ENCODE peak calls at places on chromosomes 2 and 18, in eight cellular contexts. O is H1, L is thyroid gland, Q is Peyer's patch, P is GM23248, T is upper lobe of right lung, X is IMR-90, H is tibial artery. G is an unnamed sample. For H3K4me1, the result is how much of the 10 kb centered on the place peaks cover.

GRCh38 chr18:21900594-21901352 is 160.2 kb downstream of the MIB1 start:
- DNase-seq in P (no peak), H (no peak), T (no peak), L (no peak), O (no peak), X (no peak), Q (peak), G (no peak)

GRCh38 chr2:239236808-239237205 is 164.0 kb downstream of the HDAC4 start:
- DNase-seq in O (no peak), T (no peak), X (no peak), L (no peak), Q (no peak), P (no peak), H (no peak), G (no peak)

GRCh38 chr2:170886391-170886790 is 42.7 kb upstream of the GORASP2 start:
- DNase-seq in Q (no peak), X (peak), T (no peak), L (no peak), P (peak), O (no peak), H (no peak), G (no peak)

GRCh38 chr2:66689456-66690051 is 254.6 kb downstream of the MEIS1 start:
- DNase-seq in Q (no peak), X (no peak), T (no peak), P (no peak), L (no peak), H (no peak), O (no peak), G (no peak)

GRCh38 chr18:71293322-71293721 is 1004.5 kb downstream of the SOCS6 start:
- DNase-seq in H (no peak), Q (no peak), X (no peak), T (no peak), P (no peak), L (no peak), O (no peak), G (no peak)

GRCh38 chr2:172996387-172996961 is 79.2 kb upstream of the MAP3K20 start:
- DNase-seq in X (peak), O (no peak), L (no peak), T (no peak), Q (no peak), H (no peak), P (peak), G (no peak)

GRCh38 chr2:191836853-191837769 is 9.8 kb downstream of the CAVIN2 start:
- DNase-seq in L (peak), X (peak), T (peak), O (no peak), Q (no peak), H (no peak), P (no peak), G (no peak)

GRCh38 chr2:70515938-70516337 is 37.7 kb downstream of the TGFA start:
- DNase-seq in X (no peak), O (no peak), Q (no peak), L (no peak), P (peak), H (no peak), T (no peak), G (peak)

GRCh38 chr2:214410128-214410775 is 602 bp upstream of the VWC2L start:
- DNase-seq in Q (no peak), L (no peak), O (no peak), X (no peak), H (no peak), P (no peak), T (no peak), G (no peak)

GRCh38 chr2:96103906-96104861 is 12.2 kb downstream of the ADRA2B start:
- DNase-seq in P (no peak), Q (peak), T (peak), H (peak), O (no peak), L (no peak), X (no peak), G (peak)

GRCh38 chr2:157194097-157194688 is 63.3 kb upstream of the GALNT5 start:
- DNase-seq in O (no peak), P (peak), T (no peak), X (peak), L (peak), Q (no peak), H (no peak), G (no peak)

GRCh38 chr2:75098856-75099255 is 100.5 kb downstream of the TACR1 start:
- DNase-seq in L (no peak), H (no peak), Q (no peak), O (no peak), T (no peak), X (peak), P (peak), G (no peak)

GRCh38 chr18:12034241-12035100 is 53.2 kb downstream of the IMPA2 start:
- DNase-seq in P (no peak), X (no peak), O (no peak), T (no peak), H (no peak), Q (no peak), L (no peak), G (no peak)

GRCh38 chr2:7795358-7796199 is 878.4 kb downstream of the RNF144A start:
- DNase-seq in Q (no peak), O (no peak), X (peak), H (no peak), P (peak), T (no peak), L (peak), G (no peak)

GRCh38 chr2:170159060-170159459 is 18.9 kb upstream of the MYO3B start:
- DNase-seq in O (no peak), L (no peak), Q (no peak), X (no peak), H (no peak), T (no peak), P (no peak), G (no peak)

GRCh38 chr18:46412831-46413371 is 244.1 kb downstream of the LOXHD1 start:
- DNase-seq in Q (no peak), X (no peak), L (peak), O (no peak), T (no peak), P (no peak), H (no peak), G (no peak)

DNA sequence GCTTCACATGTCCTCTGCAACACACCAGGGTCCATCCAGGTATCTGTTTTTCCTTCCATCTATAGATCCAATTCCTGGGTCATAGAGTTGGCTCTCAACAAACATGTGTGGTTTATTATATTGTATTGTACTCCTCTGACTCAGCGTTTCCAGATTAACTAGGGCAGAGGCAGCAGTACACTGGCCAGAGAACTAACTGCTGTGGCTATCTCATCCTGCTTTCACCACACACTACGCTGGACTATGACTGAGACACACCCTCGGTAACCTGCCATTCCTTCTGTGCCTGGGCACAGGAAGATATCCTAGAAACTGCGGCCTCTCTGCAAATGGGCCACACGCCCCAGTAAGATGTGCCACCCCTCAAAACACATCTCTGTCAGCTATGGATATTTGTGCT is 159.8 kb upstream of the STK17B start:
- DNase-seq in T (no peak), P (peak), Q (no peak), L (no peak), H (no peak), X (peak), O (no peak), G (no peak)
- H3K4me3 ChIP-seq in T (no peak), P (peak), Q (no peak), L (no peak), H (no peak), X (no peak), O (no peak), G (no peak)

DNA sequence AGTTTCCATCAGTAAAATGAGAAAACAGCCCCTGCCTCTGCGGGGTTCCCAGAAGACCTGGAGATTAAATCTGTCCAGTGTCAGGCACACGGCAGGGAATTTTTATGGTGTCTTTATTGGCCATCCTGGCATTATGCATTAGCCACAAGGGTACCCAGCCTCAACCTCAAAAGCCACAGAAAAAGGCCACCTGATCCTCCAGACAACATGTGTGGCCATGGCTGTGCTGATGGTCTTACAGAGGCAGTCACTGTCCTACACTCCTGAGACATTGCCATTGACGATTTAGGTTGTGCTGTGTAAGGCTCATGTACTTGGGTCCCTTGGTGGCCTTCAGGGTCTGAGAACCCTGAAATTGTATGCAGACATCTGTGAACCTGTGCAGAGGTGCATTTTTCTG is 115.6 kb downstream of the SMAD7 start:
- DNase-seq in O (no peak), T (peak), Q (no peak), L (peak), H (no peak), P (no peak), X (no peak), G (peak)
- H3K4me1 ChIP-seq in O (under half), T (under half), Q (under half), L (half or more), H (half or more), P (half or more), X (under half), G (half or more)

GRCh38 chr2:85458611-85459563 is 40.4 kb downstream of the SH2D6 start:
- DNase-seq in X (no peak), O (peak), T (no peak), Q (no peak), P (peak), L (no peak), H (no peak), G (no peak)
- H3K27ac ChIP-seq in X (no peak), O (peak), T (no peak), Q (no peak), P (peak), L (no peak), H (no peak), G (no peak)

GRCh38 chr2:176084629-176085119 is 912 bp upstream of the EVX2 start:
- DNase-seq in X (no peak), O (no peak), T (no peak), Q (no peak), P (peak), H (no peak), L (no peak), G (no peak)
- H3K4me3 ChIP-seq in X (no peak), O (no peak), T (no peak), Q (no peak), P (no peak), H (no peak), L (no peak), G (no peak)

GRCh38 chr2:54478899-54479298 is 22.8 kb downstream of the SPTBN1 start:
- DNase-seq in Q (no peak), T (no peak), X (no peak), L (no peak), O (no peak), P (no peak), H (no peak), G (no peak)

GRCh38 chr2:54479422-54479821 is 23.3 kb downstream of the SPTBN1 start:
- DNase-seq in X (no peak), Q (no peak), P (peak), L (no peak), T (no peak), H (no peak), O (no peak), G (no peak)

GRCh38 chr2:54482725-54483124 is 26.6 kb downstream of the SPTBN1 start:
- DNase-seq in Q (no peak), X (peak), L (no peak), T (no peak), H (peak), P (peak), O (no peak), G (no peak)

GRCh38 chr2:54481686-54482085 is 25.6 kb downstream of the SPTBN1 start:
- DNase-seq in L (no peak), P (no peak), X (no peak), T (no peak), Q (no peak), H (no peak), O (no peak), G (no peak)

DNA sequence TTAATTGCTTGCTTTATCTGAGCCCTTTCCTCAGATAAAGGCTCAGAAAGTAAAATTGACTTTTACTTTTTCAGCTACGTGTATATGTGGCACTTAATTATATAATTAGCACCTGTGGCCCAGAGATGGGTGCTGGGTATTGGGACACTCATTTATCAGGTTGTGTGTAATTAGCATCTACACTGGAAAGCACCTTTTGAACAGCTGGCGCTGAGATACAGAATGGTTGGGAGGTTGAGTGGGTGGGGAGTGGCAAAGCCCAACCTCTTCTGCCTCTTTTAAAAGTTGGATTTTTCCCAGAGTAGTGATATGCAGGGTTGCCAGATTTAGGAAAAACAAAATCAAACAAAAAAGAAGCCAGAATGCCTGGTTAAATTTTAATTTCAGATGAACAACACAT is 23.9 kb downstream of the SPTBN1 start:
- DNase-seq in T (no peak), X (no peak), Q (no peak), O (no peak), H (no peak), L (no peak), P (no peak), G (no peak)
- H3K4me1 ChIP-seq in T (under half), X (under half), Q (under half), O (under half), H (half or more), L (half or more), P (under half), G (half or more)

GRCh38 chr18:57798713-57799373 is 4.3 kb downstream of the ATP8B1 start:
- DNase-seq in O (no peak), H (no peak), X (no peak), Q (no peak), L (no peak), P (no peak), T (no peak), G (no peak)
- H3K27ac ChIP-seq in O (no peak), H (peak), X (no peak), Q (peak), L (peak), P (no peak), T (no peak), G (no peak)